ENCODE peak calls at places on chromosomes 2 and 18, in seven cellular contexts. Y, N, V, E, Z, C and P are unnamed samples.

GRCh38 chr2:9975805-9976447 is 24.4 kb downstream of the GRHL1 start:
- DNase-seq in E (peak; percentile 98), N (no peak), Z (no peak), C (no peak), Y (no peak), V (no peak), P (no peak)

GRCh38 chr2:138922973-138923563 is 142.9 kb upstream of the NXPH2 start:
- DNase-seq in Y (no peak), C (no peak), Z (no peak), N (no peak), E (peak; percentile 6), V (no peak), P (no peak)

GRCh38 chr2:151644580-151644979 is 89.7 kb downstream of the NEB start:
- DNase-seq in Y (no peak), V (no peak), N (no peak), E (no peak), C (no peak), Z (no peak), P (no peak)

GRCh38 chr2:223601932-223602676 is at the start of gene SCG2:
- DNase-seq in Z (peak; percentile 66), E (peak; percentile 71), C (peak; percentile 71), Y (no peak), N (peak; percentile 28), V (peak; percentile 61), P (peak; percentile 60)

GRCh38 chr2:180367831-180368230 is 360.7 kb upstream of the CWC22 start:
- DNase-seq in V (no peak), Z (no peak), E (peak; percentile 19), C (no peak), N (no peak), Y (no peak), P (no peak)

GRCh38 chr2:215218587-215219577 is 80.5 kb upstream of the ABCA12 start:
- DNase-seq in V (no peak), C (no peak), N (no peak), Y (no peak), Z (no peak), E (peak; percentile 36), P (no peak)

GRCh38 chr2:55078956-55079355 is 28.7 kb upstream of the RTN4 start:
- DNase-seq in Y (no peak), V (no peak), C (no peak), N (no peak), E (no peak), Z (no peak), P (no peak)

GRCh38 chr18:32549248-32549842 is 78.7 kb upstream of the GAREM1 start:
- DNase-seq in E (peak; percentile 37), N (no peak), Y (no peak), Z (peak; percentile 23), V (no peak), C (peak; percentile 51), P (peak; percentile 38)

GRCh38 chr2:9914384-9915065 is 37.0 kb upstream of the GRHL1 start:
- DNase-seq in E (peak; percentile 78), N (no peak), Y (no peak), Z (no peak), V (no peak), C (no peak), P (no peak)

GRCh38 chr2:177753682-177754475 is 318.7 kb downstream of the PDE11A start:
- DNase-seq in V (no peak), N (peak; percentile 16), C (peak; percentile 62), E (no peak), Z (peak; percentile 80), Y (peak; percentile 15), P (peak; percentile 41)

GRCh38 chr2:100424277-100424875 is 6.9 kb upstream of the CHST10 start:
- DNase-seq in V (no peak), E (no peak), N (no peak), Y (no peak), Z (no peak), C (no peak), P (no peak)

GRCh38 chr2:127586136-127586535 is 50.7 kb downstream of the MYO7B start:
- DNase-seq in Z (peak; percentile 4), V (no peak), C (no peak), Y (no peak), E (no peak), N (no peak), P (no peak)

GRCh38 chr18:79590191-79591039 is 89.2 kb upstream of the CTDP1 start:
- DNase-seq in V (no peak), E (no peak), Z (no peak), C (peak; percentile 42), Y (no peak), N (no peak), P (peak; percentile 21)

GRCh38 chr2:11118761-11119160 is 36.5 kb upstream of the SLC66A3 start:
- DNase-seq in C (no peak), Z (no peak), V (no peak), N (no peak), Y (no peak), E (no peak), P (no peak)

GRCh38 chr18:48254077-48254602 is 155.0 kb downstream of the ZBTB7C start:
- DNase-seq in V (no peak), E (no peak), Z (no peak), Y (no peak), C (no peak), N (no peak), P (no peak)

GRCh38 chr2:119520696-119521436 is 3.4 kb downstream of the SCTR start:
- DNase-seq in V (no peak), Y (no peak), N (no peak), Z (no peak), E (no peak), C (no peak), P (no peak)

GRCh38 chr18:37252854-37253396 is 312.7 kb downstream of the CELF4 start:
- DNase-seq in C (no peak), N (no peak), E (no peak), Y (no peak), V (no peak), Z (no peak), P (no peak)

GRCh38 chr2:172431428-172431827 is 4.0 kb downstream of the ITGA6 start:
- DNase-seq in Z (peak; percentile 59), N (no peak), Y (no peak), C (peak; percentile 61), E (no peak), V (no peak), P (peak; percentile 67)

GRCh38 chr2:10019174-10019971 is 24.0 kb upstream of the KLF11 start:
- DNase-seq in Y (no peak), N (no peak), Z (no peak), V (no peak), C (peak; percentile 63), E (peak; percentile 39), P (no peak)

GRCh38 chr2:39568116-39568515 is 97.6 kb upstream of the TMEM178A start:
- DNase-seq in V (no peak), N (no peak), E (peak; percentile 57), Y (no peak), Z (no peak), C (no peak), P (no peak)

GRCh38 chr2:69798909-69799526 is 30.4 kb upstream of the GMCL1 start:
- DNase-seq in C (no peak), V (no peak), E (no peak), Z (no peak), Y (no peak), N (no peak), P (no peak)

GRCh38 chr2:69796199-69796598 is 33.3 kb upstream of the GMCL1 start:
- DNase-seq in Z (no peak), Y (no peak), C (no peak), V (no peak), E (no peak), N (no peak), P (no peak)

GRCh38 chr2:69797235-69797634 is 32.2 kb upstream of the GMCL1 start:
- DNase-seq in Z (no peak), V (no peak), Y (no peak), E (no peak), C (no peak), N (no peak), P (no peak)

GRCh38 chr2:69797836-69798465 is 31.5 kb upstream of the GMCL1 start:
- DNase-seq in N (no peak), E (peak; percentile 34), Y (no peak), V (no peak), Z (no peak), C (no peak), P (no peak)

DNA sequence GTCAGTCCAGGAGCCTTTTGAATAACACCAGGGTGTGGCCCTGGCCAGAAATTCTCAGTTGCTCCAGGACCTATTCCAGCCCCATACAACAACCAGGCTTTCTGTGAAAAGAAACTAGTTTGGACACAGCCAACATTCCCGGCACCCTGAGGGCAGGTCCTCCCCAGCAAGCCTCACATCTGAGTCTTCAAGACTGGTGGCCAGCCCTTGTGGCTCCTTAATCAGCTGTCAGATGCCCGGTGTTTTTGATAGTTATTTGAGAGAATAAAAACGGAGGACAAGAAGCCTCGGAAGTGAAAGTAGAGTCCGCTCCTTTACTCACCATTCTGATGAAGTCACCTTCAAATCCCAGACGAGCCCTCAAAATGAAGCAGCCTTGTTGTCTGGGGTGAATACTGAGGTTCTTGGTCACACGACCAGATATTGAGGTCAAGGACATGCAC is 31.0 kb upstream of the GMCL1 start:
- DNase-seq in E (peak; percentile 23), N (no peak), C (no peak), Z (peak; percentile 21), V (no peak), Y (no peak), P (no peak)
- H3K27ac ChIP-seq in E (peak overlapping the region; percentile 89), N (peak overlapping the region; percentile 76), C (peak overlapping the region; percentile 74), Z (peak overlapping the region; percentile 70), V (peak overlapping the region; percentile 76), Y (peak overlapping the region; percentile 55), P (no peak overlapping the region)

GRCh38 chr2:21254170-21254965 is 130.6 kb downstream of the TDRD15 start:
- DNase-seq in N (no peak), C (no peak), V (no peak), Z (no peak), Y (no peak), E (no peak), P (no peak)
- H3K27ac ChIP-seq in N (peak overlapping the region; percentile 40), C (no peak overlapping the region), V (no peak overlapping the region), Z (no peak overlapping the region), Y (no peak overlapping the region), E (no peak overlapping the region), P (peak overlapping the region; percentile 93)

GRCh38 chr18:22345733-22346132 is 72.0 kb downstream of the CTAGE1 start:
- DNase-seq in C (no peak), N (no peak), Y (no peak), Z (no peak), E (no peak), V (no peak), P (no peak)

GRCh38 chr18:22346342-22346967 is 71.3 kb downstream of the CTAGE1 start:
- DNase-seq in Y (no peak), C (no peak), E (peak; percentile 22), N (no peak), Z (peak; percentile 83), V (no peak), P (no peak)

GRCh38 chr18:22347624-22348511 is 69.8 kb downstream of the CTAGE1 start:
- DNase-seq in C (no peak), Z (peak; percentile 52), Y (no peak), N (no peak), V (no peak), E (no peak), P (no peak)

GRCh38 chr18:22348521-22349316 is 69.0 kb downstream of the CTAGE1 start:
- DNase-seq in Y (no peak), C (peak; percentile 74), N (no peak), E (peak; percentile 61), V (peak; percentile 67), Z (peak; percentile 80), P (no peak)

GRCh38 chr18:22346968-22347611 is 70.6 kb downstream of the CTAGE1 start:
- DNase-seq in Z (peak; percentile 85), E (no peak), V (no peak), Y (no peak), C (peak; percentile 78), N (no peak), P (no peak)
- H3K27ac ChIP-seq in Z (peak overlapping the region; percentile 85), E (no peak overlapping the region), V (peak overlapping the region; percentile 40), Y (peak overlapping the region; percentile 46), C (peak overlapping the region; percentile 88), N (no peak overlapping the region), P (no peak overlapping the region)

GRCh38 chr2:203498161-203498560 is 36.9 kb downstream of the RAPH1 start:
- DNase-seq in E (peak; percentile 84), C (no peak), N (no peak), Y (no peak), V (no peak), Z (no peak), P (no peak)
- H3K27ac ChIP-seq in E (no peak overlapping the region), C (no peak overlapping the region), N (peak overlapping the region; percentile 7), Y (peak overlapping the region; percentile 37), V (peak overlapping the region; percentile 46), Z (no peak overlapping the region), P (no peak overlapping the region)